ENCODE peak calls at places on chromosomes 12 and 14, in four cellular contexts. M is fibroblast of lung, A is astrocyte of the cerebellum, N is right lobe of liver. X is an unnamed sample.
A peak's percentile ranks its signal among the peaks of the same experiment; 100 is the strongest.

GRCh38 chr12:53972722-53973092 is 219 bp upstream of the HOXC11 start:
- DNase-seq in M (no peak), A (no peak), N (no peak), X (no peak)

GRCh38 chr14:80419769-80420168 is 208.5 kb upstream of the DIO2 start:
- DNase-seq in M (no peak), A (no peak), N (no peak), X (no peak)

GRCh38 chr12:79826267-79827128 is 108.4 kb downstream of the PPP1R12A start:
- DNase-seq in M (no peak), A (no peak), N (no peak), X (no peak)

GRCh38 chr14:73752297-73752992 is 38.3 kb upstream of the PNMA1 start:
- DNase-seq in M (peak; percentile 82), A (peak; percentile 79), N (peak; percentile 91), X (peak; percentile 73)

GRCh38 chr12:3055712-3056467 is 21.3 kb upstream of the TSPAN9 start:
- DNase-seq in M (no peak), A (no peak), N (no peak), X (no peak)

GRCh38 chr14:56730468-56731145 is 79.7 kb downstream of the OTX2 start:
- DNase-seq in M (no peak), A (no peak), N (no peak), X (no peak)

GRCh38 chr12:5870183-5870582 is 74.9 kb downstream of the ANO2 start:
- DNase-seq in M (no peak), A (no peak), N (no peak), X (no peak)

GRCh38 chr12:130031571-130032189 is 127.9 kb upstream of the TMEM132D start:
- DNase-seq in M (no peak), A (no peak), N (no peak), X (peak; percentile 17)

GRCh38 chr14:66507722-66508546 is at the start of gene GPHN:
- DNase-seq in M (peak; percentile 98), A (peak; percentile 95), N (peak; percentile 99), X (peak; percentile 99)
- H3K4me3 ChIP-seq in M (peak within 1 kb of the TSS; percentile 84), A (peak within 1 kb of the TSS; percentile 86), N (peak within 1 kb of the TSS; percentile 87), X (peak within 1 kb of the TSS; percentile 82)

GRCh38 chr14:55131782-55132181 is 2.7 kb downstream of the LGALS3 start:
- DNase-seq in M (no peak), A (no peak), N (no peak), X (no peak)
- TF ChIP-seq CTCF in M (no peak), A (no peak), N (no peak), X (peak; percentile 7)

DNA sequence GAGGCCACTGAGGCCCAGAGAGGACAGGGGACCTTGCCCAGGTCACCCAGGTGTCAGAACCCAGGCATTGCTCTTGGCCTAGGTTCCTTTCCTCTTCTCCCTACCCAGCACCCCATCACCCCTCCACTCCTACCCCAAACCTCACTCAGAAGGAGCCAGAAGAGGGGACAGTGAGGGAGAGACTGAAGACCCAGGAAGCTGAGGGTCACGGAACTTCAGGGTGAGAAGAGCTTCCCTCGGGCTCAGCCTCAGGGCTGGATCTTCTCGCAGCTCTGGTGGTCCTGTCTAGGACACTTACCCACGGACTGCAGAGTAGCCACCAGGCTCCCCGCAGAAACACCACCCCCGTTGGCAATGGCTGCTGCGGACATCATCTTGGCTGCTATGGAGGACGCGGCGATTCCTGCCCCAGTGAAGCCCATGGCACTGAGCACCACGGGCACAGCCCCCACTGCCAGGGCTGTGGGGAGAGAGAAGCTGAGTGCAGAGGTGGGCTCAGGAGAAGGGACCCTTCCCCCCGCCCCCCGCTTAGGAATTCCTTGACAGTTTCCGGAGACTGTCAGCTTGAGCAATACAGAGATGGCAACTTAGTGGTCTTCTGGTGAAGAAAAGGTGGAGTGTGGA is 1.1 kb downstream of the IFI27L2 start:
- DNase-seq in M (no peak), A (no peak), N (no peak), X (no peak)
- H3K4me3 ChIP-seq in M (peak overlapping the region; percentile 73), A (peak overlapping the region; percentile 57), N (no peak overlapping the region), X (no peak overlapping the region)

DNA sequence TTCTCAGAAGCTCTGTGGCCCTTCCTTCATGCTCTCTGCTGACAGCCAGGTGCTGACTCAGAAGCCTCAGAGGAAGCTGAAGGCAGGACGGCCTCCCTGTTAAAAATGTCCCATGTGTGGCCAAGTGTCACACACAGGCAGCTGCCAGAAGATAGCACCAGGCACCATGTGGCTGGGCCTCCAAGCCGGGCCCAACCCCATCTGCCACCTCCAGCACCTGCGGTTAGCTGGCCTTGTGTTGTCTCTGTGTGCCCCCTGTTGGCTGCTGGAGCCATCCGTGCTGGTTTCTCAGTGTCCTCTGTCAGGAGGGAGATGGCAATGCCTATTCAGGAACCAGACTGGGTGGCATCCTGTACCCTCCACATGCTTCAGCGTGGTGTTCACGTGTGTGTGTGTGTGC is 63.2 kb downstream of the TSPAN11 start:
- DNase-seq in M (no peak), A (no peak), N (no peak), X (peak; percentile 8)
- TF ChIP-seq CTCF in M (peak; percentile 7), A (peak; percentile 32), N (no peak), X (peak; percentile 15)

GRCh38 chr12:128823216-128823915 is 392 bp downstream of the SLC15A4 start:
- DNase-seq in M (no peak), A (no peak), N (peak; percentile 68), X (no peak)

GRCh38 chr12:128820253-128820652 is 3.5 kb downstream of the SLC15A4 start:
- DNase-seq in M (no peak), A (no peak), N (no peak), X (no peak)

GRCh38 chr12:128818065-128819022 is 5.4 kb downstream of the SLC15A4 start:
- DNase-seq in M (peak; percentile 20), A (no peak), N (no peak), X (peak; percentile 71)

GRCh38 chr12:128819293-128820144 is 4.2 kb downstream of the SLC15A4 start:
- DNase-seq in M (no peak), A (no peak), N (no peak), X (no peak)

GRCh38 chr12:128820723-128821432 is 2.9 kb downstream of the SLC15A4 start:
- DNase-seq in M (no peak), A (no peak), N (peak; percentile 70), X (no peak)
- H3K4me3 ChIP-seq in M (no peak overlapping the region), A (no peak overlapping the region), N (no peak overlapping the region), X (no peak overlapping the region)

GRCh38 chr14:75141967-75142366 is 15.1 kb upstream of the NEK9 start:
- DNase-seq in M (peak; percentile 50), A (no peak), N (no peak), X (peak; percentile 71)
- TF ChIP-seq CTCF in M (no peak), A (peak; percentile 63), N (peak; percentile 31), X (peak; percentile 67)

GRCh38 chr12:64633940-64634337 is 23.6 kb downstream of the RASSF3 start:
- DNase-seq in M (peak; percentile 79), A (peak; percentile 37), N (peak; percentile 70), X (peak; percentile 74)
- H3K4me3 ChIP-seq in M (no peak overlapping the region), A (no peak overlapping the region), N (no peak overlapping the region), X (no peak overlapping the region)

X was measured in fibroblast of pulmonary artery.